ENCODE peak calls at places on chromosomes 2 and 18, in four cellular contexts. One of them, this sample, is unnamed.

GRCh38 chr2:12816379-12817306 is 99.9 kb downstream of the TRIB2 start:
- DNase-seq in EL: peak; percentile 80
- DNase-seq in endodermal cell: no peak
- DNase-seq in dermis microvascular lymphatic vessel endothelial cell: no peak
- DNase-seq in this sample: no peak

GRCh38 chr2:111617804-111618576 is 266.0 kb downstream of the ANAPC1 start:
- DNase-seq in endodermal cell: no peak
- DNase-seq in EL: peak; percentile 15
- DNase-seq in dermis microvascular lymphatic vessel endothelial cell: no peak
- DNase-seq in this sample: no peak

GRCh38 chr18:69401475-69402218 is 959 bp downstream of the DOK6 start:
- DNase-seq in EL: peak; percentile 1
- DNase-seq in endodermal cell: peak; percentile 65
- DNase-seq in dermis microvascular lymphatic vessel endothelial cell: no peak
- DNase-seq in this sample: no peak

GRCh38 chr2:194610297-194610696 is 1046.7 kb upstream of the SLC39A10 start:
- DNase-seq in endodermal cell: no peak
- DNase-seq in dermis microvascular lymphatic vessel endothelial cell: no peak
- DNase-seq in EL: no peak
- DNase-seq in this sample: no peak

GRCh38 chr2:72141881-72142742 is 5.5 kb downstream of the CYP26B1 start:
- DNase-seq in dermis microvascular lymphatic vessel endothelial cell: no peak
- DNase-seq in endodermal cell: peak; percentile 60
- DNase-seq in EL: no peak
- DNase-seq in this sample: peak; percentile 26

GRCh38 chr2:126599062-126599461 is 56.9 kb upstream of the GYPC start:
- DNase-seq in EL: no peak
- DNase-seq in endodermal cell: no peak
- DNase-seq in dermis microvascular lymphatic vessel endothelial cell: no peak
- DNase-seq in this sample: no peak

GRCh38 chr2:150522269-150522668 is 34.8 kb upstream of the RND3 start:
- DNase-seq in endodermal cell: no peak
- DNase-seq in EL: no peak
- DNase-seq in dermis microvascular lymphatic vessel endothelial cell: no peak
- DNase-seq in this sample: no peak

GRCh38 chr2:38603402-38604265 is 906 bp upstream of the HNRNPLL start:
- DNase-seq in endodermal cell: peak; percentile 93
- DNase-seq in EL: peak; percentile 76
- DNase-seq in dermis microvascular lymphatic vessel endothelial cell: peak; percentile 66
- DNase-seq in this sample: peak; percentile 92

GRCh38 chr2:218621007-218621406 is 13.3 kb downstream of the PLCD4 start:
- DNase-seq in EL: no peak
- DNase-seq in dermis microvascular lymphatic vessel endothelial cell: no peak
- DNase-seq in endodermal cell: no peak
- DNase-seq in this sample: no peak

GRCh38 chr2:54470241-54470938 is 14.3 kb downstream of the SPTBN1 start:
- DNase-seq in dermis microvascular lymphatic vessel endothelial cell: no peak
- DNase-seq in endodermal cell: no peak
- DNase-seq in EL: peak; percentile 77
- DNase-seq in this sample: no peak

GRCh38 chr18:8283901-8284585 is 325.2 kb upstream of the RAB12 start:
- DNase-seq in EL: peak; percentile 69
- DNase-seq in endodermal cell: no peak
- DNase-seq in dermis microvascular lymphatic vessel endothelial cell: peak; percentile 12
- DNase-seq in this sample: no peak

GRCh38 chr18:22556271-22556990 is 138.7 kb upstream of the CTAGE1 start:
- DNase-seq in endodermal cell: no peak
- DNase-seq in EL: peak; percentile 23
- DNase-seq in dermis microvascular lymphatic vessel endothelial cell: no peak
- DNase-seq in this sample: no peak

GRCh38 chr2:162838141-162838500 is 446 bp downstream of the KCNH7 start:
- DNase-seq in endodermal cell: no peak
- DNase-seq in dermis microvascular lymphatic vessel endothelial cell: no peak
- DNase-seq in EL: no peak
- DNase-seq in this sample: no peak

GRCh38 chr2:211149731-211150130 is 593.3 kb downstream of the CPS1 start:
- DNase-seq in dermis microvascular lymphatic vessel endothelial cell: no peak
- DNase-seq in EL: no peak
- DNase-seq in endodermal cell: no peak
- DNase-seq in this sample: no peak

GRCh38 chr2:233426619-233427342 is 72.5 kb downstream of the DGKD start:
- DNase-seq in EL: peak; percentile 92
- DNase-seq in dermis microvascular lymphatic vessel endothelial cell: no peak
- DNase-seq in endodermal cell: no peak
- DNase-seq in this sample: peak; percentile 50

This sample was measured in activated CD8-positive, alpha-beta memory T cell treated with anti-CD3 and anti-CD28 coated beads, Interleukin-2, amount 10 ng/mL, durations not matched to agents 7 days and 5 days.